ENCODE peak calls at places on chromosomes 6 and 20, in eight cellular contexts. E is pancreas; Q is endodermal cell; D is CD4-positive, alpha-beta T cell; T is K562; A is CD8-positive, alpha-beta T cell; H is left lung; V is cardiac muscle cell. L is an unnamed sample.

GRCh38 chr6:51292659-51293058 is 474.0 kb downstream of the TFAP2B start:
- DNase-seq in E (no peak), V (no peak), H (no peak), A (no peak), Q (no peak), D (no peak), T (no peak), L (no peak)

GRCh38 chr20:9100721-9101120 is 31.8 kb downstream of the PLCB4 start:
- DNase-seq in E (no peak), A (no peak), V (no peak), H (no peak), T (no peak), D (no peak), Q (no peak), L (no peak)

GRCh38 chr6:110385458-110385863 is 27.3 kb upstream of the METTL24 start:
- DNase-seq in T (no peak), H (no peak), E (no peak), A (no peak), D (no peak), V (no peak), Q (no peak), L (no peak)

GRCh38 chr6:44564906-44565524 is 177.5 kb downstream of the CDC5L start:
- DNase-seq in A (no peak), T (no peak), E (no peak), V (no peak), Q (peak), D (no peak), H (no peak), L (no peak)

GRCh38 chr6:135522975-135523692 is 25.6 kb upstream of the AHI1 start:
- DNase-seq in A (no peak), Q (no peak), V (no peak), H (no peak), D (no peak), T (no peak), E (no peak), L (no peak)

GRCh38 chr6:3911130-3911529 is 62.0 kb downstream of the FAM50B start:
- DNase-seq in A (no peak), T (no peak), H (no peak), D (no peak), V (no peak), E (no peak), Q (peak), L (no peak)

GRCh38 chr20:63025534-63026331 is 19.0 kb upstream of the BHLHE23 start:
- DNase-seq in D (peak), H (no peak), A (no peak), E (no peak), Q (no peak), T (no peak), V (no peak), L (no peak)

GRCh38 chr6:149508485-149508884 is 23.7 kb upstream of the ZC3H12D start:
- DNase-seq in E (no peak), A (no peak), H (no peak), D (no peak), T (no peak), Q (no peak), V (no peak), L (no peak)

GRCh38 chr20:33046412-33046811 is 7.3 kb upstream of the BPIFB3 start:
- DNase-seq in E (no peak), T (no peak), V (no peak), A (no peak), H (no peak), D (no peak), Q (no peak), L (no peak)

GRCh38 chr6:146287691-146288369 is 255.8 kb upstream of the RAB32 start:
- DNase-seq in E (no peak), H (no peak), A (no peak), D (no peak), V (no peak), Q (no peak), T (no peak), L (no peak)

GRCh38 chr6:130029163-130029562 is 10.8 kb downstream of the L3MBTL3 start:
- DNase-seq in H (no peak), A (no peak), D (no peak), E (no peak), Q (no peak), V (no peak), T (no peak), L (no peak)

GRCh38 chr6:33014841-33015634 is 5.6 kb upstream of the HLA-DOA start:
- DNase-seq in E (no peak), T (peak), H (no peak), Q (peak), V (peak), A (no peak), D (no peak), L (peak)

GRCh38 chr20:36932476-36933426 is 18.8 kb downstream of the SAMHD1 start:
- DNase-seq in A (no peak), D (peak), H (no peak), T (no peak), E (no peak), V (no peak), Q (no peak), L (no peak)

GRCh38 chr6:83333500-83333899 is 97.4 kb downstream of the ME1 start:
- DNase-seq in D (no peak), V (no peak), H (no peak), Q (no peak), A (no peak), T (no peak), E (no peak), L (no peak)

GRCh38 chr6:162478191-162478642 is 249.3 kb downstream of the PRKN start:
- DNase-seq in A (no peak), T (no peak), V (no peak), D (no peak), E (no peak), Q (no peak), H (no peak), L (no peak)

GRCh38 chr6:125791151-125791819 is 525 bp downstream of the NCOA7 start:
- DNase-seq in T (peak), Q (peak), E (no peak), D (peak), V (peak), H (no peak), A (peak), L (no peak)

GRCh38 chr6:45432944-45433343 is 55.2 kb upstream of the SUPT3H start:
- DNase-seq in T (peak), H (no peak), A (no peak), D (no peak), Q (no peak), V (no peak), E (no peak), L (no peak)

GRCh38 chr6:34926655-34927054 is 37.6 kb downstream of the ANKS1A start:
- DNase-seq in Q (no peak), E (no peak), V (no peak), A (no peak), D (no peak), H (no peak), T (no peak), L (no peak)
- H3K27ac ChIP-seq in Q (no peak), E (no peak), V (no peak), A (no peak), D (no peak), H (no peak), T (no peak), L (no peak)

GRCh38 chr20:25022680-25023079 is 30.1 kb upstream of the APMAP start:
- DNase-seq in Q (peak), D (no peak), V (no peak), T (no peak), H (peak), E (peak), A (no peak), L (no peak)
- H3K27ac ChIP-seq in Q (no peak), D (no peak), V (no peak), T (no peak), H (no peak), E (no peak), A (no peak), L (no peak)

GRCh38 chr6:138030872-138031271 is 76.3 kb downstream of the PERP start:
- DNase-seq in E (no peak), Q (no peak), V (no peak), D (no peak), H (no peak), T (no peak), A (no peak), L (no peak)

GRCh38 chr6:138032571-138032970 is 74.6 kb downstream of the PERP start:
- DNase-seq in T (no peak), D (no peak), A (no peak), H (no peak), E (no peak), V (no peak), Q (no peak), L (no peak)

GRCh38 chr6:138034229-138034628 is 73.0 kb downstream of the PERP start:
- DNase-seq in T (no peak), A (no peak), E (no peak), Q (no peak), H (no peak), V (no peak), D (no peak), L (no peak)

GRCh38 chr6:138031417-138031816 is 75.8 kb downstream of the PERP start:
- DNase-seq in D (no peak), Q (no peak), A (no peak), V (no peak), H (no peak), T (no peak), E (no peak), L (no peak)

DNA sequence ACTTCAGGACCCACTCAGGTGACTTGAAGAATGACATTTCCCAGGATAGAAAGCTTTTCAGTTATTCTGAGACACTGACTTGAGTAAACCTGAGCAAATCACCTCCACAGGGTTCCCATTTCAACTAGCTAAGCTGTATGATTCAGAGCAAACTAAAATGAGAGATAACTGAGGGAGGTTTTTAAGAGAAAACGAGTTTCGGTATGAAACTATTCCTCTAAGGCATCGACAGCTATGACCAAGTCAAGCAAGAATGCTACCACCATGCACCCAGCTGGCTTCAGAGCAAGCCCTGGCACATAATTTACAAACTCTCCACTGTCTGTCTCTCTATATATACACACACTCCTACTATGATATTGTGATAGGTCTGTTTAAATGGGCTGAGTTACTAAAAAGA is 75.4 kb downstream of the PERP start:
- DNase-seq in T (no peak), Q (no peak), A (no peak), D (no peak), H (no peak), V (no peak), E (no peak), L (no peak)
- H3K27ac ChIP-seq in T (no peak), Q (no peak), A (no peak), D (no peak), H (no peak), V (no peak), E (no peak), L (no peak)

DNA sequence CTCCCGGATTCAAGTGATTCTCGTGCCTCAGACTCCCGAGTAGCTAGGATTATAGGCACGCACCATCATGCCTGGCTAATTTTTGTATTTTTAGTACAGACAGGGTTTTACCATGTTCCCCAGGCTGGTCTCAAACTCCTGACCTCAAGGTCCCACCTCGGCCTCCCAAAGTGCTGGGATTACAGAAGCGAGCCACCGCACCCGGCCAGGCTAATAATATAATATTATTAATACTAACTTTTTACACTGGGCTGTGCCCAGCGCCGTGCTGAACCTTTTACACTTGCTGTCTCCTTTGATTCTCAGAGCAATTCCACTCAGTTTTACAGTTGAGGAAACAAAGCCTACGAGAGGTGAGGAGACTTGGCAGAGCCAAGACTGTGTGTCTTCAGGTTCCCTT is 2.3 kb upstream of the TGM3 start:
- DNase-seq in D (no peak), Q (no peak), V (no peak), A (no peak), T (no peak), E (no peak), H (no peak), L (no peak)
- H3K27ac ChIP-seq in D (no peak), Q (no peak), V (no peak), A (no peak), T (no peak), E (no peak), H (peak), L (no peak)